ENCODE peak calls at places on chromosomes 13 and 19, in seven cellular contexts. D is astrocyte of the spinal cord; T is tibial artery; F is heart right ventricle; U is M059J; X is activated naive CD4-positive, alpha-beta T cell treated with anti-CD3 and anti-CD28 coated beads for 36 hours; M is germinal center. K is an unnamed sample.

GRCh38 chr19:56176881-56177280 is 1.1 kb downstream of the GALP start:
- DNase-seq in T (no peak), F (no peak), M (no peak), X (no peak), D (no peak), U (no peak), K (no peak)

GRCh38 chr13:65606622-65607021 is 1623.5 kb downstream of the PCDH9 start:
- DNase-seq in D (peak; percentile 44), X (no peak), M (no peak), F (no peak), U (peak; percentile 0), T (no peak), K (no peak)

GRCh38 chr19:2887391-2887914 is 13.3 kb upstream of the ZNF57 start:
- DNase-seq in U (peak; percentile 66), D (peak; percentile 69), T (peak; percentile 23), M (peak; percentile 64), F (no peak), X (peak; percentile 17), K (peak; percentile 78)

GRCh38 chr19:19204181-19204580 is 967 bp upstream of the NR2C2AP start:
- DNase-seq in X (no peak), T (no peak), F (no peak), M (no peak), D (no peak), U (no peak), K (no peak)

GRCh38 chr13:52994865-52995264 is 33.7 kb upstream of the OLFM4 start:
- DNase-seq in D (no peak), X (no peak), F (no peak), T (no peak), M (no peak), U (no peak), K (no peak)

GRCh38 chr19:3068071-3068470 is 5.8 kb upstream of the TLE5 start:
- DNase-seq in U (no peak), D (no peak), X (no peak), M (no peak), T (peak; percentile 49), F (no peak), K (no peak)

GRCh38 chr19:1987197-1988187 is 28.0 kb downstream of the BTBD2 start:
- DNase-seq in T (no peak), U (peak; percentile 15), D (no peak), M (no peak), F (no peak), X (no peak), K (no peak)

GRCh38 chr13:71751074-71751473 is 115.9 kb downstream of the DACH1 start:
- DNase-seq in F (no peak), U (no peak), T (no peak), X (no peak), M (no peak), D (no peak), K (no peak)

GRCh38 chr13:46492946-46493345 is 60.0 kb upstream of the LRCH1 start:
- DNase-seq in D (peak; percentile 64), F (no peak), T (no peak), U (peak; percentile 51), X (peak; percentile 11), M (peak; percentile 34), K (peak; percentile 49)

GRCh38 chr19:40718774-40719391 is 2.0 kb downstream of the ITPKC start:
- DNase-seq in T (peak; percentile 87), X (peak; percentile 44), M (no peak), U (peak; percentile 63), F (peak; percentile 45), D (peak; percentile 48), K (peak; percentile 60)

GRCh38 chr13:60165391-60166099 is 1.8 kb upstream of the DIAPH3 start:
- DNase-seq in U (no peak), D (no peak), X (no peak), M (no peak), F (no peak), T (no peak), K (no peak)

GRCh38 chr13:25300861-25301346 is 521 bp upstream of the NUP58 start:
- DNase-seq in T (no peak), X (no peak), U (no peak), M (peak; percentile 15), D (no peak), F (peak; percentile 46), K (no peak)

GRCh38 chr19:47790398-47790814 is 11.9 kb downstream of the SELENOW start:
- DNase-seq in F (peak; percentile 88), T (peak; percentile 86), U (peak; percentile 55), D (peak; percentile 50), X (peak; percentile 90), M (peak; percentile 83), K (peak; percentile 83)

GRCh38 chr13:95123726-95124125 is 177.5 kb downstream of the ABCC4 start:
- DNase-seq in F (no peak), U (no peak), M (no peak), T (no peak), X (no peak), D (no peak), K (no peak)

GRCh38 chr13:110617326-110618072 is 2.2 kb downstream of the NAXD start:
- DNase-seq in M (no peak), T (no peak), X (no peak), U (peak; percentile 48), F (no peak), D (peak; percentile 84), K (no peak)

GRCh38 chr13:110475550-110476219 is 85.8 kb downstream of the RAB20 start:
- DNase-seq in M (no peak), X (no peak), F (no peak), T (no peak), D (no peak), U (no peak), K (peak; percentile 60)

GRCh38 chr19:18529782-18530181 is 7.9 kb upstream of the ELL start:
- DNase-seq in D (no peak), M (no peak), X (no peak), T (no peak), U (no peak), F (no peak), K (no peak)

GRCh38 chr13:52599853-52600603 is 42.2 kb upstream of the HNRNPA1L2 start:
- DNase-seq in D (peak; percentile 33), F (peak; percentile 25), X (peak; percentile 14), M (peak; percentile 21), T (no peak), U (peak; percentile 11), K (peak; percentile 69)

GRCh38 chr19:48393559-48394330 is at the start of gene GRIN2D:
- DNase-seq in T (no peak), F (no peak), D (peak; percentile 24), M (no peak), X (peak; percentile 25), U (peak; percentile 33), K (no peak)

GRCh38 chr19:7197760-7198696 is 96.2 kb downstream of the INSR start:
- DNase-seq in U (peak; percentile 88), F (peak; percentile 93), X (peak; percentile 90), T (peak; percentile 97), D (peak; percentile 95), M (peak; percentile 97), K (peak; percentile 96)

GRCh38 chr19:10769533-10770491 is 51.9 kb downstream of the DNM2 start:
- DNase-seq in U (peak; percentile 47), T (no peak), M (no peak), D (no peak), X (no peak), F (peak; percentile 66), K (no peak)

GRCh38 chr13:24076124-24076523 is 84.4 kb upstream of the SPATA13 start:
- DNase-seq in M (no peak), T (no peak), F (no peak), X (no peak), U (no peak), D (no peak), K (no peak)

GRCh38 chr19:3734310-3734600 is 26.1 kb downstream of the TJP3 start:
- DNase-seq in U (no peak), M (no peak), F (no peak), T (no peak), X (no peak), D (no peak), K (no peak)

GRCh38 chr13:89726690-89727435 is 1620.6 kb upstream of the MIR17HG start:
- DNase-seq in U (peak; percentile 52), M (no peak), X (no peak), T (no peak), D (peak; percentile 88), F (no peak), K (no peak)

GRCh38 chr13:66462187-66462586 is 767.9 kb downstream of the PCDH9 start:
- DNase-seq in X (no peak), U (no peak), F (no peak), D (no peak), T (no peak), M (no peak), K (no peak)

GRCh38 chr19:9885077-9885552 is 50.0 kb downstream of the PIN1 start:
- DNase-seq in M (no peak), F (peak; percentile 28), T (no peak), D (no peak), X (no peak), U (peak; percentile 22), K (no peak)

GRCh38 chr19:4597975-4598671 is 38.6 kb upstream of the SEMA6B start:
- DNase-seq in M (peak; percentile 79), X (peak; percentile 68), F (peak; percentile 52), T (no peak), U (peak; percentile 52), D (no peak), K (peak; percentile 92)